ENCODE peak calls at places on chromosome 2, in nine cellular contexts. F, D, Y, E, U, Z, M, R and W are unnamed samples.

GRCh38 chr2:24360963-24361330 is 611 bp upstream of the ITSN2 start:
- DNase-seq in F (no peak), D (no peak), Y (no peak), E (no peak), U (no peak), Z (no peak), M (no peak), R (no peak), W (no peak)

GRCh38 chr2:57093020-57093419 is 909.2 kb downstream of the CCDC85A start:
- DNase-seq in F (no peak), D (no peak), Y (no peak), E (no peak), U (no peak), Z (no peak), M (no peak), R (no peak), W (no peak)

GRCh38 chr2:162573288-162573687 is 229.4 kb downstream of the GCA start:
- DNase-seq in F (no peak), D (no peak), Y (no peak), E (no peak), U (no peak), Z (no peak), M (no peak), R (no peak), W (no peak)

GRCh38 chr2:43129254-43129653 is 97.2 kb downstream of the ZFP36L2 start:
- DNase-seq in F (no peak), D (no peak), Y (no peak), E (no peak), U (no peak), Z (peak), M (no peak), R (no peak), W (no peak)

GRCh38 chr2:195252018-195252417 is 405.0 kb upstream of the SLC39A10 start:
- DNase-seq in F (no peak), D (no peak), Y (no peak), E (no peak), U (peak), Z (no peak), M (no peak), R (no peak), W (no peak)

GRCh38 chr2:156765450-156765849 is 329.3 kb downstream of the GPD2 start:
- DNase-seq in F (no peak), D (no peak), Y (no peak), E (no peak), U (no peak), Z (no peak), M (no peak), R (no peak), W (no peak)

GRCh38 chr2:144166743-144167142 is 353.2 kb downstream of the ZEB2 start:
- DNase-seq in F (no peak), D (no peak), Y (no peak), E (no peak), U (no peak), Z (no peak), M (no peak), R (no peak), W (no peak)

GRCh38 chr2:168517801-168518200 is 61.7 kb downstream of the CERS6 start:
- DNase-seq in F (no peak), D (no peak), Y (no peak), E (no peak), U (no peak), Z (no peak), M (no peak), R (no peak), W (no peak)

GRCh38 chr2:36478999-36479398 is 119.0 kb downstream of the FEZ2 start:
- DNase-seq in F (no peak), D (no peak), Y (no peak), E (no peak), U (no peak), Z (no peak), M (no peak), R (no peak), W (no peak)

GRCh38 chr2:210195066-210195852 is 24.1 kb upstream of the KANSL1L start:
- DNase-seq in F (peak), D (no peak), Y (no peak), E (no peak), U (no peak), Z (peak), M (no peak), R (peak), W (no peak)

GRCh38 chr2:140247451-140248205 is 1467.4 kb upstream of the NXPH2 start:
- DNase-seq in F (no peak), D (no peak), Y (no peak), E (no peak), U (no peak), Z (no peak), M (no peak), R (no peak), W (no peak)